ENCODE peak calls at places on chromosomes 3 and 15, in seven cellular contexts. One of them, this sample, is unnamed.

GRCh38 chr15:71708052-71708432 is 102.3 kb upstream of the NR2E3 start:
- DNase-seq in IMR-90: no peak
- DNase-seq in H9: no peak
- DNase-seq in mesendoderm: no peak
- DNase-seq in H1: no peak
- DNase-seq in mesenchymal stem cell: peak
- DNase-seq in trophoblast cell: no peak
- DNase-seq in this sample: no peak

GRCh38 chr3:79339846-79340245 is 428.0 kb downstream of the ROBO1 start:
- DNase-seq in IMR-90: no peak
- DNase-seq in H9: no peak
- DNase-seq in mesendoderm: no peak
- DNase-seq in H1: no peak
- DNase-seq in mesenchymal stem cell: no peak
- DNase-seq in trophoblast cell: no peak
- DNase-seq in this sample: no peak

GRCh38 chr3:69011331-69011730 is 2.2 kb downstream of the EOGT start:
- DNase-seq in IMR-90: peak
- DNase-seq in H9: no peak
- DNase-seq in mesendoderm: peak
- DNase-seq in H1: no peak
- DNase-seq in mesenchymal stem cell: no peak
- DNase-seq in trophoblast cell: no peak
- DNase-seq in this sample: no peak

GRCh38 chr3:150015906-150016305 is 45.2 kb upstream of the PFN2 start:
- DNase-seq in IMR-90: no peak
- DNase-seq in H9: no peak
- DNase-seq in mesendoderm: no peak
- DNase-seq in H1: no peak
- DNase-seq in mesenchymal stem cell: no peak
- DNase-seq in trophoblast cell: peak
- DNase-seq in this sample: no peak

GRCh38 chr3:72439321-72440183 is 408.7 kb downstream of the SHQ1 start:
- DNase-seq in IMR-90: peak
- DNase-seq in H9: no peak
- DNase-seq in mesendoderm: no peak
- DNase-seq in H1: no peak
- DNase-seq in mesenchymal stem cell: peak
- DNase-seq in trophoblast cell: no peak
- DNase-seq in this sample: no peak

GRCh38 chr3:84891851-84892250 is 66.9 kb upstream of the CADM2 start:
- DNase-seq in IMR-90: no peak
- DNase-seq in H9: no peak
- DNase-seq in mesendoderm: no peak
- DNase-seq in H1: no peak
- DNase-seq in mesenchymal stem cell: no peak
- DNase-seq in trophoblast cell: no peak
- DNase-seq in this sample: no peak

GRCh38 chr15:99566157-99566900 is 545 bp downstream of the MEF2A start:
- DNase-seq in IMR-90: no peak
- DNase-seq in H9: peak
- DNase-seq in mesendoderm: peak
- DNase-seq in H1: peak
- DNase-seq in mesenchymal stem cell: peak
- DNase-seq in trophoblast cell: peak
- DNase-seq in this sample: no peak

GRCh38 chr15:50247819-50248650 is 17.5 kb downstream of the HDC start:
- DNase-seq in IMR-90: no peak
- DNase-seq in H9: no peak
- DNase-seq in mesendoderm: peak
- DNase-seq in H1: no peak
- DNase-seq in mesenchymal stem cell: peak
- DNase-seq in trophoblast cell: peak
- DNase-seq in this sample: no peak

GRCh38 chr15:56988219-56988618 is 69.8 kb downstream of the TCF12 start:
- DNase-seq in IMR-90: no peak
- DNase-seq in H9: no peak
- DNase-seq in mesendoderm: no peak
- DNase-seq in H1: no peak
- DNase-seq in mesenchymal stem cell: no peak
- DNase-seq in trophoblast cell: no peak
- DNase-seq in this sample: no peak

GRCh38 chr3:19702416-19703078 is 231.5 kb downstream of the EFHB start:
- DNase-seq in IMR-90: no peak
- DNase-seq in H9: no peak
- DNase-seq in mesendoderm: no peak
- DNase-seq in H1: no peak
- DNase-seq in mesenchymal stem cell: no peak
- DNase-seq in trophoblast cell: peak
- DNase-seq in this sample: no peak

GRCh38 chr15:64883997-64884511 is 27.6 kb upstream of the ANKDD1A start:
- DNase-seq in IMR-90: peak
- DNase-seq in H9: peak
- DNase-seq in mesendoderm: no peak
- DNase-seq in H1: no peak
- DNase-seq in mesenchymal stem cell: peak
- DNase-seq in trophoblast cell: peak
- DNase-seq in this sample: no peak

GRCh38 chr3:134211797-134212196 is 38.9 kb downstream of the RYK start:
- DNase-seq in IMR-90: peak
- DNase-seq in H9: peak
- DNase-seq in mesendoderm: peak
- DNase-seq in H1: no peak
- DNase-seq in mesenchymal stem cell: peak
- DNase-seq in trophoblast cell: peak
- DNase-seq in this sample: no peak

GRCh38 chr15:101481917-101482525 is 7.5 kb downstream of the PCSK6 start:
- DNase-seq in IMR-90: no peak
- DNase-seq in H9: no peak
- DNase-seq in mesendoderm: no peak
- DNase-seq in H1: no peak
- DNase-seq in mesenchymal stem cell: no peak
- DNase-seq in trophoblast cell: peak
- DNase-seq in this sample: no peak

GRCh38 chr15:94535298-94536048 is 304.1 kb downstream of the MCTP2 start:
- DNase-seq in IMR-90: no peak
- DNase-seq in H9: no peak
- DNase-seq in mesendoderm: peak
- DNase-seq in H1: no peak
- DNase-seq in mesenchymal stem cell: no peak
- DNase-seq in trophoblast cell: no peak
- DNase-seq in this sample: no peak

GRCh38 chr3:14322001-14322400 is 80.4 kb upstream of the SLC6A6 start:
- DNase-seq in IMR-90: no peak
- DNase-seq in H9: no peak
- DNase-seq in mesendoderm: no peak
- DNase-seq in H1: no peak
- DNase-seq in mesenchymal stem cell: no peak
- DNase-seq in trophoblast cell: no peak
- DNase-seq in this sample: no peak
- H3K4ac ChIP-seq in IMR-90: no peak
- H3K4ac ChIP-seq in H9: no peak
- H3K4ac ChIP-seq in mesendoderm: no peak
- H3K4ac ChIP-seq in H1: no peak
- H3K4ac ChIP-seq in mesenchymal stem cell: no peak
- H3K4ac ChIP-seq in trophoblast cell: no peak
- H3K4ac ChIP-seq in this sample: no peak

GRCh38 chr3:60856299-60857046 is 394.8 kb downstream of the FHIT start:
- DNase-seq in IMR-90: no peak
- DNase-seq in H9: no peak
- DNase-seq in mesendoderm: no peak
- DNase-seq in H1: no peak
- DNase-seq in mesenchymal stem cell: peak
- DNase-seq in trophoblast cell: no peak
- DNase-seq in this sample: no peak

GRCh38 chr3:60854762-60855161 is 396.5 kb downstream of the FHIT start:
- DNase-seq in IMR-90: no peak
- DNase-seq in H9: no peak
- DNase-seq in mesendoderm: no peak
- DNase-seq in H1: no peak
- DNase-seq in mesenchymal stem cell: peak
- DNase-seq in trophoblast cell: no peak
- DNase-seq in this sample: no peak

DNA sequence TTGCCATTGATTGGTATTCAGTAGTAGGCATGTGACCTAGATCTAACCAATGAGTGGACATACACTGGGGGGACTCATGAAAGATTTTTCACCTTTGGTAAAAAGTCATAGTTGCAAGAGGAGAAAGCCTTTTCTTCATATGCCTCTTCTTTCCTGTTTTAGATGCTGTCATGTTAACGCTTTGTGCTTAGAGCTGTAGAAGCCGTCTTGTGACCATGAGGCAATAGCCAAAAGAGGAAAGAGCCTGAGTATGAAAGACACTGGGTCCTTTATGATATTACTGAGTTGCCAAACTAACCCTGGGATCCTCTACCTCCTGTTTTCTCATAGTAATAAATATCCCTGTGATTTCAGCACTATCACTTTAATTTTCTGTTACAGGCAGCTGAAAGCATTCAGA is 396.0 kb downstream of the FHIT start:
- DNase-seq in IMR-90: no peak
- DNase-seq in H9: no peak
- DNase-seq in mesendoderm: no peak
- DNase-seq in H1: no peak
- DNase-seq in mesenchymal stem cell: no peak
- DNase-seq in trophoblast cell: peak
- DNase-seq in this sample: no peak
- H4K8ac ChIP-seq in IMR-90: no peak
- H4K8ac ChIP-seq in H9: no peak
- H4K8ac ChIP-seq in mesendoderm: no peak
- H4K8ac ChIP-seq in H1: no peak
- H4K8ac ChIP-seq in mesenchymal stem cell: no peak
- H4K8ac ChIP-seq in trophoblast cell: no peak
- H4K8ac ChIP-seq in this sample: no peak

GRCh38 chr3:111336511-111336910 is 205.5 kb upstream of the CD96 start:
- DNase-seq in IMR-90: peak
- DNase-seq in H9: no peak
- DNase-seq in mesendoderm: no peak
- DNase-seq in H1: no peak
- DNase-seq in mesenchymal stem cell: no peak
- DNase-seq in trophoblast cell: no peak
- DNase-seq in this sample: no peak
- H3K4ac ChIP-seq in IMR-90: no peak
- H3K4ac ChIP-seq in H9: no peak
- H3K4ac ChIP-seq in mesendoderm: no peak
- H3K4ac ChIP-seq in H1: no peak
- H3K4ac ChIP-seq in mesenchymal stem cell: no peak
- H3K4ac ChIP-seq in trophoblast cell: no peak
- H3K4ac ChIP-seq in this sample: no peak

DNA sequence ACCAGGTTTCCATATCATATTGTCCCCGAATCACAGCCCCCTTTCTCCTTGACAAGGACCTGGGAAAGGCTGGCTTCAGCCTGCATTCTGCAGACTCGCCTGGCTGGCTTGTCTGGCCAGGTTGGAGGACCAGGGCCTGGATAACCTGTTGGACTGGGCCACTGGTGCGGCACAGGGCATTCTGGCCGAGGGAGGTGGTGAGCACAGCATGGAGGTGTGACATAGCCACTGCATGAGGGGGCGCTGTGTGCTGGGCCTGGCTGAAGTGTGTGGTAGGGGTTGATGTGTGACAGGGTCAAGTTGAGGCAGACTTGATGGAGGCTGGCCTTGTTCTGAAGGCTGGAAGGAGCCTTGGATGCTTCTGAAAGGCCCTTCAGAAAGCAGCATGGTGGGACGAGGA is 2.9 kb downstream of the ESYT3 start:
- DNase-seq in IMR-90: no peak
- DNase-seq in H9: peak
- DNase-seq in mesendoderm: no peak
- DNase-seq in H1: no peak
- DNase-seq in mesenchymal stem cell: no peak
- DNase-seq in trophoblast cell: no peak
- DNase-seq in this sample: no peak
- H4K8ac ChIP-seq in IMR-90: no peak
- H4K8ac ChIP-seq in H9: no peak
- H4K8ac ChIP-seq in mesendoderm: no peak
- H4K8ac ChIP-seq in H1: no peak
- H4K8ac ChIP-seq in mesenchymal stem cell: no peak
- H4K8ac ChIP-seq in trophoblast cell: no peak
- H4K8ac ChIP-seq in this sample: peak

DNA sequence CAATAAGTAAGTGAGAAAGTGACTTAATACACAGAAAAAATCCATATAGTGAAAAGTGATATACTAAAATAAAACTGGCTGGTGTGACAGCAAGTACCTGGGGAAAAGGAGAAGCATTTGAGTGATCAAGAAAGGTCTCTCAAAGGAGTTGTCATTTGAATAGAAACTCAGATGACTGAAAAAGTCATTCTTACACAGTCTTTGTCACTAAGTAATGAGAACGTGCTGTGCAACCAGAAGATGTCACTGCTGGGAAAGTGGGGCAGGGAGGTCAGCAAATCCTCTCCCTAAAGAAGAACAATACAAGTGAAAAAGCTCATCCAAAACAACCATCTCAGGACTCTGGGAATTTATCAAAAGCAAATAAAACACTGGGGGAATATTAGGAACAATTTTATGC is 317.5 kb upstream of the TRIM42 start:
- DNase-seq in IMR-90: no peak
- DNase-seq in H9: no peak
- DNase-seq in mesendoderm: peak
- DNase-seq in H1: no peak
- DNase-seq in mesenchymal stem cell: no peak
- DNase-seq in trophoblast cell: no peak
- DNase-seq in this sample: no peak
- H3K4ac ChIP-seq in IMR-90: no peak
- H3K4ac ChIP-seq in H9: no peak
- H3K4ac ChIP-seq in mesendoderm: no peak
- H3K4ac ChIP-seq in H1: no peak
- H3K4ac ChIP-seq in mesenchymal stem cell: no peak
- H3K4ac ChIP-seq in trophoblast cell: no peak
- H3K4ac ChIP-seq in this sample: no peak